ENCODE peak calls at places on chromosome 3, in nine cellular contexts. Q, I, B, J, D, P, Z, N and T are unnamed samples.

GRCh38 chr3:171788546-171789351 is 21.5 kb downstream of the PLD1 start:
- DNase-seq in Q (peak; percentile 99), I (no peak), B (no peak), J (peak; percentile 95), D (no peak), P (peak; percentile 65), Z (no peak), N (no peak), T (no peak)

GRCh38 chr3:42190701-42191442 is 75.1 kb downstream of the CCK start:
- DNase-seq in Q (peak; percentile 79), I (peak; percentile 83), B (peak; percentile 85), J (peak; percentile 73), D (peak; percentile 75), P (peak; percentile 74), Z (peak; percentile 35), N (peak; percentile 48), T (no peak)

GRCh38 chr3:44235604-44236484 is 5.8 kb upstream of the TOPAZ1 start:
- DNase-seq in Q (peak; percentile 70), I (peak; percentile 53), B (peak; percentile 69), J (peak; percentile 92), D (peak; percentile 60), P (peak; percentile 94), Z (no peak), N (peak; percentile 22), T (peak; percentile 30)

GRCh38 chr3:14203521-14204079 is 25.0 kb downstream of the LSM3 start:
- DNase-seq in Q (peak; percentile 87), I (peak; percentile 66), B (peak; percentile 64), J (peak; percentile 92), D (peak; percentile 58), P (peak; percentile 89), Z (no peak), N (peak; percentile 13), T (peak; percentile 11)

GRCh38 chr3:46395210-46395661 is 11.6 kb downstream of the CCR5AS start:
- DNase-seq in Q (no peak), I (no peak), B (no peak), J (peak; percentile 23), D (no peak), P (no peak), Z (no peak), N (no peak), T (no peak)

GRCh38 chr3:64604313-64604712 is 83.5 kb downstream of the ADAMTS9 start:
- DNase-seq in Q (no peak), I (no peak), B (no peak), J (no peak), D (no peak), P (no peak), Z (no peak), N (no peak), T (no peak)

GRCh38 chr3:115381573-115381912 is 234.5 kb upstream of the ZBTB20 start:
- DNase-seq in Q (no peak), I (no peak), B (no peak), J (peak; percentile 42), D (no peak), P (no peak), Z (no peak), N (no peak), T (no peak)

GRCh38 chr3:173976281-173976680 is 578.7 kb downstream of the NLGN1 start:
- DNase-seq in Q (no peak), I (no peak), B (no peak), J (no peak), D (no peak), P (no peak), Z (no peak), N (no peak), T (no peak)

GRCh38 chr3:142649996-142650693 is 54.0 kb downstream of the PLS1 start:
- DNase-seq in Q (peak; percentile 13), I (no peak), B (no peak), J (no peak), D (no peak), P (no peak), Z (no peak), N (no peak), T (peak; percentile 16)

GRCh38 chr3:179348325-179349013 is 960 bp downstream of the MFN1 start:
- DNase-seq in Q (no peak), I (no peak), B (no peak), J (peak; percentile 1), D (no peak), P (peak; percentile 6), Z (no peak), N (no peak), T (no peak)

GRCh38 chr3:190385835-190386688 is 1.9 kb upstream of the CLDN16 start:
- DNase-seq in Q (peak; percentile 94), I (no peak), B (peak; percentile 76), J (peak; percentile 90), D (no peak), P (peak; percentile 95), Z (no peak), N (no peak), T (no peak)

GRCh38 chr3:43855674-43856299 is 165.0 kb downstream of the ABHD5 start:
- DNase-seq in Q (peak; percentile 79), I (peak; percentile 66), B (peak; percentile 82), J (peak; percentile 80), D (peak; percentile 76), P (peak; percentile 67), Z (no peak), N (peak; percentile 6), T (peak; percentile 0)

GRCh38 chr3:188788621-188789081 is 383.1 kb upstream of the TPRG1 start:
- DNase-seq in Q (no peak), I (no peak), B (no peak), J (peak; percentile 89), D (no peak), P (peak; percentile 65), Z (peak; percentile 15), N (peak; percentile 62), T (no peak)

GRCh38 chr3:135926664-135927063 is 38.9 kb upstream of the PPP2R3A start:
- DNase-seq in Q (no peak), I (no peak), B (no peak), J (no peak), D (no peak), P (no peak), Z (no peak), N (no peak), T (no peak)

GRCh38 chr3:63864008-63864871 is 573 bp downstream of the ATXN7 start:
- DNase-seq in Q (no peak), I (no peak), B (peak; percentile 41), J (peak; percentile 20), D (peak; percentile 23), P (peak; percentile 53), Z (peak; percentile 26), N (peak; percentile 43), T (no peak)

GRCh38 chr3:105414841-105415240 is 48.1 kb downstream of the ALCAM start:
- DNase-seq in Q (no peak), I (no peak), B (no peak), J (peak; percentile 32), D (no peak), P (no peak), Z (no peak), N (no peak), T (no peak)

GRCh38 chr3:72604287-72604686 is 244.0 kb downstream of the SHQ1 start:
- DNase-seq in Q (no peak), I (no peak), B (no peak), J (no peak), D (no peak), P (no peak), Z (no peak), N (no peak), T (no peak)

GRCh38 chr3:163056874-163057497 is 1560.4 kb downstream of the OTOL1 start:
- DNase-seq in Q (peak; percentile 73), I (peak; percentile 57), B (peak; percentile 80), J (peak; percentile 65), D (peak; percentile 43), P (peak; percentile 80), Z (no peak), N (no peak), T (peak; percentile 44)

GRCh38 chr3:189827108-189827507 is 195.9 kb downstream of the TP63 start:
- DNase-seq in Q (no peak), I (no peak), B (no peak), J (no peak), D (no peak), P (no peak), Z (no peak), N (no peak), T (no peak)

GRCh38 chr3:109952924-109953323 is 615.6 kb upstream of the DPPA4 start:
- DNase-seq in Q (no peak), I (no peak), B (no peak), J (peak; percentile 74), D (no peak), P (peak; percentile 62), Z (no peak), N (no peak), T (no peak)